ENCODE peak calls at places on chromosomes 7 and 10, in six cellular contexts. One of them, this sample, is unnamed.

GRCh38 chr7:128791121-128791967 is 424 bp upstream of the CCDC136 start:
- DNase-seq in sigmoid colon: peak
- DNase-seq in A673: peak
- DNase-seq in GM19239: peak
- DNase-seq in AG08396: peak
- DNase-seq in aorta: peak
- DNase-seq in this sample: peak

GRCh38 chr7:98998821-98999725 is 120.7 kb downstream of the TRRAP start:
- DNase-seq in sigmoid colon: no peak
- DNase-seq in A673: no peak
- DNase-seq in GM19239: no peak
- DNase-seq in AG08396: no peak
- DNase-seq in aorta: peak
- DNase-seq in this sample: peak

GRCh38 chr7:76077435-76077834 is 29.5 kb downstream of the MDH2 start:
- DNase-seq in sigmoid colon: no peak
- DNase-seq in A673: no peak
- DNase-seq in GM19239: no peak
- DNase-seq in AG08396: no peak
- DNase-seq in aorta: no peak
- DNase-seq in this sample: no peak

GRCh38 chr7:29622335-29623265 is 59.0 kb downstream of the PRR15 start:
- DNase-seq in sigmoid colon: no peak
- DNase-seq in A673: peak
- DNase-seq in GM19239: no peak
- DNase-seq in AG08396: peak
- DNase-seq in aorta: no peak
- DNase-seq in this sample: peak

GRCh38 chr7:127107601-127108007 is 145.1 kb downstream of the GRM8 start:
- DNase-seq in sigmoid colon: no peak
- DNase-seq in A673: peak
- DNase-seq in GM19239: peak
- DNase-seq in AG08396: peak
- DNase-seq in aorta: no peak
- DNase-seq in this sample: no peak

GRCh38 chr10:69629897-69630650 is at the start of gene FAM241B:
- DNase-seq in sigmoid colon: peak
- DNase-seq in A673: peak
- DNase-seq in GM19239: peak
- DNase-seq in AG08396: peak
- DNase-seq in aorta: peak
- DNase-seq in this sample: peak

GRCh38 chr7:143382126-143382790 is 1.1 kb downstream of the ZYX start:
- DNase-seq in sigmoid colon: peak
- DNase-seq in A673: peak
- DNase-seq in GM19239: no peak
- DNase-seq in AG08396: no peak
- DNase-seq in aorta: no peak
- DNase-seq in this sample: peak

GRCh38 chr10:32125023-32125422 is 68.8 kb upstream of the KIF5B start:
- DNase-seq in sigmoid colon: no peak
- DNase-seq in A673: no peak
- DNase-seq in GM19239: no peak
- DNase-seq in AG08396: no peak
- DNase-seq in aorta: no peak
- DNase-seq in this sample: no peak

GRCh38 chr10:93746844-93747284 is 10.9 kb upstream of the LGI1 start:
- DNase-seq in sigmoid colon: no peak
- DNase-seq in A673: no peak
- DNase-seq in GM19239: no peak
- DNase-seq in AG08396: peak
- DNase-seq in aorta: peak
- DNase-seq in this sample: peak

GRCh38 chr10:29908977-29909376 is 150.4 kb downstream of the JCAD start:
- DNase-seq in sigmoid colon: no peak
- DNase-seq in A673: no peak
- DNase-seq in GM19239: no peak
- DNase-seq in AG08396: no peak
- DNase-seq in aorta: no peak
- DNase-seq in this sample: no peak

GRCh38 chr7:11212816-11213215 is 239.1 kb downstream of the PHF14 start:
- DNase-seq in sigmoid colon: no peak
- DNase-seq in A673: no peak
- DNase-seq in GM19239: no peak
- DNase-seq in AG08396: peak
- DNase-seq in aorta: no peak
- DNase-seq in this sample: no peak

GRCh38 chr10:84863675-84864074 is 535.3 kb downstream of the CCSER2 start:
- DNase-seq in sigmoid colon: no peak
- DNase-seq in A673: no peak
- DNase-seq in GM19239: no peak
- DNase-seq in AG08396: no peak
- DNase-seq in aorta: no peak
- DNase-seq in this sample: no peak

GRCh38 chr10:110912374-110912773 is 6.6 kb downstream of the BBIP1 start:
- DNase-seq in sigmoid colon: no peak
- DNase-seq in A673: no peak
- DNase-seq in GM19239: no peak
- DNase-seq in AG08396: peak
- DNase-seq in aorta: no peak
- DNase-seq in this sample: peak

GRCh38 chr7:115356139-115356746 is 434.3 kb downstream of the MDFIC start:
- DNase-seq in sigmoid colon: no peak
- DNase-seq in A673: peak
- DNase-seq in GM19239: no peak
- DNase-seq in AG08396: peak
- DNase-seq in aorta: no peak
- DNase-seq in this sample: no peak

GRCh38 chr10:20767028-20767427 is 130.1 kb downstream of the NEBL start:
- DNase-seq in sigmoid colon: no peak
- DNase-seq in A673: peak
- DNase-seq in GM19239: no peak
- DNase-seq in AG08396: peak
- DNase-seq in aorta: no peak
- DNase-seq in this sample: peak

GRCh38 chr10:95425592-95426465 is 135.0 kb upstream of the PDLIM1 start:
- DNase-seq in sigmoid colon: peak
- DNase-seq in A673: no peak
- DNase-seq in GM19239: no peak
- DNase-seq in AG08396: no peak
- DNase-seq in aorta: no peak
- DNase-seq in this sample: no peak

GRCh38 chr10:21889477-21890275 is 113.9 kb downstream of the DNAJC1 start:
- DNase-seq in sigmoid colon: no peak
- DNase-seq in A673: no peak
- DNase-seq in GM19239: no peak
- DNase-seq in AG08396: no peak
- DNase-seq in aorta: no peak
- DNase-seq in this sample: no peak

GRCh38 chr10:87816842-87817178 is 1.2 kb downstream of the ATAD1 start:
- DNase-seq in sigmoid colon: no peak
- DNase-seq in A673: peak
- DNase-seq in GM19239: no peak
- DNase-seq in AG08396: no peak
- DNase-seq in aorta: no peak
- DNase-seq in this sample: peak

GRCh38 chr7:142319970-142320369 is 62.1 kb upstream of the PRSS58 start:
- DNase-seq in sigmoid colon: no peak
- DNase-seq in A673: no peak
- DNase-seq in GM19239: no peak
- DNase-seq in AG08396: no peak
- DNase-seq in aorta: no peak
- DNase-seq in this sample: peak

GRCh38 chr10:71980181-71981023 is 16.2 kb downstream of the CHST3 start:
- DNase-seq in sigmoid colon: no peak
- DNase-seq in A673: no peak
- DNase-seq in GM19239: no peak
- DNase-seq in AG08396: no peak
- DNase-seq in aorta: no peak
- DNase-seq in this sample: peak

GRCh38 chr10:70379581-70380176 is 2.7 kb downstream of the LRRC20 start:
- DNase-seq in sigmoid colon: no peak
- DNase-seq in A673: no peak
- DNase-seq in GM19239: no peak
- DNase-seq in AG08396: no peak
- DNase-seq in aorta: no peak
- DNase-seq in this sample: peak

GRCh38 chr7:119606297-119606696 is 666.7 kb upstream of the KCND2 start:
- DNase-seq in sigmoid colon: no peak
- DNase-seq in A673: no peak
- DNase-seq in GM19239: no peak
- DNase-seq in AG08396: no peak
- DNase-seq in aorta: no peak
- DNase-seq in this sample: no peak

GRCh38 chr7:84251183-84251845 is 56.7 kb upstream of the SEMA3A start:
- DNase-seq in sigmoid colon: no peak
- DNase-seq in A673: peak
- DNase-seq in GM19239: no peak
- DNase-seq in AG08396: no peak
- DNase-seq in aorta: no peak
- DNase-seq in this sample: no peak

GRCh38 chr7:128837521-128837921 is 7.3 kb downstream of the FLNC start:
- DNase-seq in sigmoid colon: no peak
- DNase-seq in A673: no peak
- DNase-seq in GM19239: no peak
- DNase-seq in AG08396: no peak
- DNase-seq in aorta: peak
- DNase-seq in this sample: peak

GRCh38 chr7:158585721-158586498 is 1.7 kb downstream of the PTPRN2 start:
- DNase-seq in sigmoid colon: no peak
- DNase-seq in A673: no peak
- DNase-seq in GM19239: no peak
- DNase-seq in AG08396: no peak
- DNase-seq in aorta: no peak
- DNase-seq in this sample: no peak

GRCh38 chr10:84993251-84994035 is 665.1 kb downstream of the CCSER2 start:
- DNase-seq in sigmoid colon: no peak
- DNase-seq in A673: no peak
- DNase-seq in GM19239: no peak
- DNase-seq in AG08396: no peak
- DNase-seq in aorta: no peak
- DNase-seq in this sample: no peak

GRCh38 chr10:8445353-8445752 is 390.9 kb downstream of the GATA3 start:
- DNase-seq in sigmoid colon: no peak
- DNase-seq in A673: no peak
- DNase-seq in GM19239: no peak
- DNase-seq in AG08396: no peak
- DNase-seq in aorta: no peak
- DNase-seq in this sample: peak

GRCh38 chr7:125927556-125927955 is 997.9 kb upstream of the POT1 start:
- DNase-seq in sigmoid colon: no peak
- DNase-seq in A673: peak
- DNase-seq in GM19239: no peak
- DNase-seq in AG08396: no peak
- DNase-seq in aorta: no peak
- DNase-seq in this sample: no peak

GRCh38 chr7:43625453-43625852 is 42.5 kb downstream of the STK17A start:
- DNase-seq in sigmoid colon: no peak
- DNase-seq in A673: no peak
- DNase-seq in GM19239: no peak
- DNase-seq in AG08396: no peak
- DNase-seq in aorta: no peak
- DNase-seq in this sample: no peak

GRCh38 chr7:1130021-1130990 is 29.7 kb downstream of the ZFAND2A start:
- DNase-seq in sigmoid colon: no peak
- DNase-seq in A673: no peak
- DNase-seq in GM19239: no peak
- DNase-seq in AG08396: no peak
- DNase-seq in aorta: peak
- DNase-seq in this sample: no peak

GRCh38 chr10:8738987-8739386 is 684.5 kb downstream of the GATA3 start:
- DNase-seq in sigmoid colon: no peak
- DNase-seq in A673: no peak
- DNase-seq in GM19239: no peak
- DNase-seq in AG08396: no peak
- DNase-seq in aorta: no peak
- DNase-seq in this sample: peak

GRCh38 chr7:151432658-151433521 is 7.1 kb downstream of the CRYGN start:
- DNase-seq in sigmoid colon: peak
- DNase-seq in A673: no peak
- DNase-seq in GM19239: peak
- DNase-seq in AG08396: no peak
- DNase-seq in aorta: no peak
- DNase-seq in this sample: peak

GRCh38 chr10:75959209-75959608 is 527.8 kb downstream of the LRMDA start:
- DNase-seq in sigmoid colon: no peak
- DNase-seq in A673: no peak
- DNase-seq in GM19239: no peak
- DNase-seq in AG08396: peak
- DNase-seq in aorta: no peak
- DNase-seq in this sample: peak

GRCh38 chr7:149878523-149878921 is 4.8 kb downstream of the ATP6V0E2 start:
- DNase-seq in sigmoid colon: no peak
- DNase-seq in A673: no peak
- DNase-seq in GM19239: no peak
- DNase-seq in AG08396: no peak
- DNase-seq in aorta: no peak
- DNase-seq in this sample: peak

GRCh38 chr10:71713135-71714040 is 6.2 kb downstream of the C10orf105 start:
- DNase-seq in sigmoid colon: peak
- DNase-seq in A673: no peak
- DNase-seq in GM19239: no peak
- DNase-seq in AG08396: peak
- DNase-seq in aorta: peak
- DNase-seq in this sample: peak

GRCh38 chr7:29825750-29826529 is 19.6 kb downstream of the WIPF3 start:
- DNase-seq in sigmoid colon: no peak
- DNase-seq in A673: no peak
- DNase-seq in GM19239: no peak
- DNase-seq in AG08396: no peak
- DNase-seq in aorta: no peak
- DNase-seq in this sample: no peak

GRCh38 chr10:82221750-82222149 is 346.8 kb downstream of the NRG3 start:
- DNase-seq in sigmoid colon: no peak
- DNase-seq in A673: no peak
- DNase-seq in GM19239: no peak
- DNase-seq in AG08396: no peak
- DNase-seq in aorta: no peak
- DNase-seq in this sample: no peak

GRCh38 chr7:29684787-29685650 is 121.3 kb upstream of the WIPF3 start:
- DNase-seq in sigmoid colon: peak
- DNase-seq in A673: peak
- DNase-seq in GM19239: peak
- DNase-seq in AG08396: peak
- DNase-seq in aorta: peak
- DNase-seq in this sample: peak